ENCODE peak calls at places on chromosomes 3 and 15, in four cellular contexts. R is Caco-2, Q is left ventricle myocardium inferior, U is K562. A is an unnamed sample. For H3K4me1, the result is how much of the 10 kb centered on the place peaks cover.

GRCh38 chr15:46280753-46281521 is 646.1 kb downstream of the SQOR start:
- DNase-seq in R (peak), Q (no peak), U (no peak), A (peak)

GRCh38 chr3:129934234-129935123 is 40.0 kb upstream of the TRH start:
- DNase-seq in R (peak), Q (no peak), U (peak), A (peak)

GRCh38 chr3:2655229-2655701 is 454.9 kb downstream of the IL5RA start:
- DNase-seq in R (no peak), Q (no peak), U (no peak), A (no peak)

GRCh38 chr3:194671511-194671899 is 486 bp downstream of the LSG1 start:
- DNase-seq in R (peak), Q (no peak), U (peak), A (no peak)

GRCh38 chr15:60614028-60614427 is 135.1 kb upstream of the ICE2 start:
- DNase-seq in R (no peak), Q (no peak), U (no peak), A (no peak)

GRCh38 chr3:153029350-153029749 is 132.7 kb upstream of the RAP2B start:
- DNase-seq in R (no peak), Q (no peak), U (peak), A (no peak)

GRCh38 chr3:193974147-193974546 is 161.8 kb upstream of the HES1 start:
- DNase-seq in R (no peak), Q (no peak), U (no peak), A (no peak)

GRCh38 chr15:74318376-74319137 is 48.9 kb downstream of the CYP11A1 start:
- DNase-seq in R (no peak), Q (peak), U (no peak), A (no peak)

GRCh38 chr3:13077431-13078157 is 4.4 kb upstream of the IQSEC1 start:
- DNase-seq in R (no peak), Q (peak), U (no peak), A (peak)

GRCh38 chr15:101810905-101811304 is 1.1 kb upstream of the OR4F15 start:
- DNase-seq in R (peak), Q (no peak), U (peak), A (no peak)

GRCh38 chr3:98680723-98681122 is 82.4 kb upstream of the ST3GAL6 start:
- DNase-seq in R (no peak), Q (no peak), U (no peak), A (no peak)

GRCh38 chr15:82173108-82173507 is 89.4 kb downstream of the EFL1 start:
- DNase-seq in R (no peak), Q (no peak), U (no peak), A (no peak)

GRCh38 chr3:65173841-65174240 is 486.0 kb upstream of the ADAMTS9 start:
- DNase-seq in R (no peak), Q (no peak), U (no peak), A (no peak)

GRCh38 chr15:68570974-68571373 is 7.8 kb upstream of the CORO2B start:
- DNase-seq in R (no peak), Q (no peak), U (no peak), A (no peak)

GRCh38 chr15:61083781-61084134 is 145.3 kb downstream of the RORA start:
- DNase-seq in R (no peak), Q (no peak), U (no peak), A (no peak)

GRCh38 chr3:54073386-54073785 is 49.0 kb upstream of the CACNA2D3 start:
- DNase-seq in R (no peak), Q (no peak), U (no peak), A (no peak)

GRCh38 chr3:22587446-22587845 is 615.7 kb upstream of the UBE2E2 start:
- DNase-seq in R (no peak), Q (no peak), U (no peak), A (no peak)

GRCh38 chr3:42892169-42892568 is 13.8 kb upstream of the ZNF662 start:
- DNase-seq in R (no peak), Q (no peak), U (no peak), A (no peak)

GRCh38 chr3:10594915-10595314 is 89.5 kb upstream of the ATP2B2 start:
- DNase-seq in R (peak), Q (no peak), U (peak), A (peak)

GRCh38 chr3:165254812-165255211 is 58.6 kb upstream of the SLITRK3 start:
- DNase-seq in R (peak), Q (no peak), U (no peak), A (peak)

GRCh38 chr3:5707794-5708193 is 520.3 kb downstream of the EDEM1 start:
- DNase-seq in R (no peak), Q (no peak), U (no peak), A (no peak)

GRCh38 chr15:71588746-71589145 is 221.6 kb upstream of the NR2E3 start:
- DNase-seq in R (no peak), Q (no peak), U (no peak), A (no peak)

GRCh38 chr3:110123929-110124328 is 786.6 kb upstream of the DPPA4 start:
- DNase-seq in R (no peak), Q (no peak), U (no peak), A (no peak)

GRCh38 chr3:122975924-122976293 is 51.7 kb downstream of the SEMA5B start:
- DNase-seq in R (no peak), Q (no peak), U (no peak), A (no peak)

GRCh38 chr3:107939621-107940236 is 151.1 kb downstream of the CD47 start:
- DNase-seq in R (no peak), Q (no peak), U (no peak), A (no peak)

GRCh38 chr3:172646439-172647015 is 64.3 kb downstream of the NCEH1 start:
- DNase-seq in R (no peak), Q (no peak), U (peak), A (no peak)

GRCh38 chr3:138455801-138456716 is 21.6 kb downstream of the ESYT3 start:
- DNase-seq in R (no peak), Q (no peak), U (no peak), A (no peak)

DNA sequence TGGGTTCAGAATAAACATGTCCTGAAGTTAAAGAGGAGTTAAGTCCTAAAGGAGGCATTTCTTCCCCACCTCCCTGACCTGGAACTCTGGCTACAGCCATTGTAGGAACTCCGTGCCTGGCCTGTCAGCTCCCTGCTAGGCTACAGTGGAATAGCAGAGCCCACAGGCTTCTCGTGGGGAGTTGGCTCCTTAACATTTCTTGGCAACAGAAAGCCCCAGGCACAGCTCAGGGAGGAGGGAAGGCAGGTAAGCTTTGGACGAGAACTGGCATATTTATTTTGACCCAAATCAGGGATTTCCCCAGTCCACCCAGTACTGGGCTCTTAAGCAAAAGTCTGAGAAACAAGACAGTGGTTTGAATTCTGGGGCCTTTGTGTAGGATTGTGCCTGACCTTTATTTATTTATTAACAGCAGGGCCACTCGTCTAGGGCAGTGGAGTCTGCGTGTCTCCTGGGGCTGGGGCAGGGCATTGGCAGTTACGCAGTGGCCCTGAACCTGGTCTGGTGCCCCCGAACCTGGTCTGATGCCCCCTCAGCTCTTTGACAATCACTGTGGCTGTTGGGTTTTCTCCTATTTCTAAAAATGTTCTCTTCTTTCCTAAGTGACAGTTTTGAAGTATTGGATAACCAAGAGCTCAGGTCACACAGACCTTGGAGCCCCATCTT is 7.9 kb upstream of the ISG20 start:
- DNase-seq in R (no peak), Q (no peak), U (no peak), A (no peak)
- H3K4me1 ChIP-seq in R (under half), Q (under half), U (under half), A (under half)

DNA sequence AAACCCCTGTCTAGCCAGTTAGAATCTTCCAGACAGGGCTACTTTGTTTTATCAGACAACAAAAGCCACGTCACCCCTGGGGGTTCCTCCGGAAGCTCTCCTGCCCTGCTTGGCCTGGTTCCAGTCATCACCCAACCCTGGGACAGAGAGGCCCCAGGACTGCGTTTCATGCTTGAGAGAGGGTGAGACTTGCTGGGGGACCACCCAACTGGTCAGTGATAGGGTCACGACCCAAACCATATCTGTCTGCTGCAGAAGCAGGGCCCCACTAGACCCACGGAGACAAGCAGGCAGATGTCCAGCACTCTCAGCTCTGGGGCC is 1.2 kb downstream of the NT5DC2 start:
- DNase-seq in R (no peak), Q (no peak), U (peak), A (no peak)
- H3K4me1 ChIP-seq in R (under half), Q (half or more), U (under half), A (under half)

DNA sequence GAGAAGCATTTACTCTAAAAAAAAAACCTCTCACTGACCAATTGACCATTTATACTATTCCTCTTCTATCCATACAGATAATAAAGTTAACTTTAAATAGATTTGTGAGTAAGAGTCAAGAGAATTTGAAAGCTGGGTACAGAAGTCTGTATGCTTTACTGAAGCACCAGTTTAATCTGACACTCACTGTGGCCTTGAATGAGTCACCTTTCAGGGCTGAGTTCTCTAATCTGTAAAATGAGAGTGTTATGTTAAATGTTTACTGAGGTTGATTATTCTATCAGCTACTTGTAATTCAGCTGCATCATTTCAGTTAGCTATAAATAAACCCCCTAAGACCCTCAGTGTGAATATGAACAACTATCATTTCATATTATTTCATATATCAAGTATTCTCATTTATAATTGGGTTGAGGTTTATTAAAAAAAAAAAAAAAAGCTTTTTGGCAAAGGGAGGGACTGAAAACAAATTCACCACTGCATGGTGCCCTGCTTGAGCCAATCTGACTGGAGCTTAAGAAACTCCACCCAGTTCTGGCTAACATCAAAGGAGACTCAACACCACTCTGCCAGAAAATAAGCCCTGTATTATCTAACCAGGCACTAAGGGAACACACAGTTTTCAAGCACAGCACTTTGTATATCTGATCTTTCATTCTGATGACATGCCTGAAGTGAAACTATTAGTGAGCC is 2.8 kb downstream of the MAP4 start:
- DNase-seq in R (no peak), Q (no peak), U (peak), A (peak)
- H3K4me1 ChIP-seq in R (under half), Q (half or more), U (under half), A (half or more)

GRCh38 chr15:89677381-89677780 is 1.8 kb downstream of the PLIN1 start:
- DNase-seq in R (no peak), Q (no peak), U (no peak), A (no peak)
- H3K4me1 ChIP-seq in R (under half), Q (under half), U (under half), A (under half)

GRCh38 chr3:52195823-52196331 is 2.1 kb upstream of the ALAS1 start:
- DNase-seq in R (no peak), Q (peak), U (no peak), A (no peak)

GRCh38 chr3:52197499-52197841 is 490 bp upstream of the ALAS1 start:
- DNase-seq in R (no peak), Q (no peak), U (no peak), A (no peak)

GRCh38 chr3:52195297-52195597 is 2.7 kb upstream of the ALAS1 start:
- DNase-seq in R (no peak), Q (no peak), U (no peak), A (no peak)

GRCh38 chr3:52197842-52198625 is at the start of gene ALAS1:
- DNase-seq in R (peak), Q (peak), U (peak), A (peak)

GRCh38 chr3:52196977-52197376 is 983 bp upstream of the ALAS1 start:
- DNase-seq in R (peak), Q (peak), U (no peak), A (no peak)
- H3K4me1 ChIP-seq in R (under half), Q (half or more), U (under half), A (under half)

DNA sequence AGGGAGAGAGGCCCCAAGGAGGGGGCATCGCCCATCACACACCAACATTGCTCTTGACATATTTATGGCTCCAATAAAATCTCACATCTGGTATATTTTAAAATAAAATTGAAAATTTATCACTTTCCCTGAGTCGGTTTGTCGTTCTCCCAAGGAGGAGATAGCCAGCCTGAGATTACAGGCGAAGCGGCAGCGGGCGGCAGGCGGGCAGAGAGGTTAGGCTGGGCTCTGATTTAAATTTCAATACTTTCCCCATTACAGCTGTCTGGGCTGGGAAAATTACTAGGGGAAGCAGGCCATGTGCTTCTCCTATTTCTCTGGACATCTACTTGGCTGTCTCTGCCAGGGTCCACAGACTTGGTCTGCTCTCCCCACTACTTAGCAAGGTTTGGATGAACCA is 98.7 kb downstream of the LINGO1 start:
- DNase-seq in R (no peak), Q (no peak), U (no peak), A (no peak)
- H3K4me1 ChIP-seq in R (under half), Q (under half), U (under half), A (under half)

A was measured in body of pancreas.